ENCODE peak calls at places on chromosome X, in four cellular contexts. G, M, C and U are unnamed samples.
A peak's percentile ranks its signal among the peaks of the same experiment; 100 is the strongest.

GRCh38 chrX:20884565-20884964 is 489.7 kb upstream of the CNKSR2 start:
- DNase-seq in C (no peak), G (no peak), M (no peak), U (no peak)

GRCh38 chrX:125205084-125205917 is 114.4 kb upstream of the TEX13C start:
- DNase-seq in C (peak; percentile 54), G (peak; percentile 93), M (peak; percentile 75), U (no peak)

GRCh38 chrX:120677017-120677652 is 47.3 kb upstream of the C1GALT1C1 start:
- DNase-seq in M (no peak), C (no peak), G (no peak), U (no peak)

GRCh38 chrX:47772764-47773163 is 63.9 kb upstream of the ZNF81 start:
- DNase-seq in M (no peak), G (no peak), C (no peak), U (no peak)

GRCh38 chrX:72634321-72634720 is 61.7 kb upstream of the HDAC8 start:
- DNase-seq in C (no peak), M (no peak), G (no peak), U (no peak)

GRCh38 chrX:46791927-46792825 is 33.3 kb upstream of the SLC9A7 start:
- DNase-seq in M (peak; percentile 52), G (peak; percentile 73), C (peak; percentile 86), U (no peak)

GRCh38 chrX:69991685-69992084 is 58.1 kb downstream of the AWAT2 start:
- DNase-seq in M (no peak), C (no peak), G (no peak), U (no peak)

GRCh38 chrX:53435997-53436396 is 1.8 kb upstream of the HSD17B10 start:
- DNase-seq in G (peak; percentile 70), M (peak; percentile 48), C (peak; percentile 63), U (peak; percentile 90)

GRCh38 chrX:50049228-50049627 is 126.8 kb downstream of the CLCN5 start:
- DNase-seq in G (no peak), M (no peak), C (no peak), U (no peak)

GRCh38 chrX:102659790-102660757 is 8.8 kb downstream of the GPRASP1 start:
- DNase-seq in C (peak; percentile 73), M (peak; percentile 81), G (peak; percentile 78), U (peak; percentile 46)

GRCh38 chrX:130118396-130118795 is 8.1 kb upstream of the ELF4 start:
- DNase-seq in C (peak; percentile 62), M (no peak), G (no peak), U (peak; percentile 76)
- H2BK120ac ChIP-seq in C (peak overlapping the region; percentile 61), M (no peak overlapping the region), G (no peak overlapping the region), U (no peak overlapping the region)

GRCh38 chrX:10617964-10618342 is 2.4 kb downstream of the MID1 start:
- DNase-seq in M (no peak), G (no peak), C (no peak), U (no peak)
- H2BK120ac ChIP-seq in M (peak overlapping the region; percentile 84), G (no peak overlapping the region), C (no peak overlapping the region), U (no peak overlapping the region)

DNA sequence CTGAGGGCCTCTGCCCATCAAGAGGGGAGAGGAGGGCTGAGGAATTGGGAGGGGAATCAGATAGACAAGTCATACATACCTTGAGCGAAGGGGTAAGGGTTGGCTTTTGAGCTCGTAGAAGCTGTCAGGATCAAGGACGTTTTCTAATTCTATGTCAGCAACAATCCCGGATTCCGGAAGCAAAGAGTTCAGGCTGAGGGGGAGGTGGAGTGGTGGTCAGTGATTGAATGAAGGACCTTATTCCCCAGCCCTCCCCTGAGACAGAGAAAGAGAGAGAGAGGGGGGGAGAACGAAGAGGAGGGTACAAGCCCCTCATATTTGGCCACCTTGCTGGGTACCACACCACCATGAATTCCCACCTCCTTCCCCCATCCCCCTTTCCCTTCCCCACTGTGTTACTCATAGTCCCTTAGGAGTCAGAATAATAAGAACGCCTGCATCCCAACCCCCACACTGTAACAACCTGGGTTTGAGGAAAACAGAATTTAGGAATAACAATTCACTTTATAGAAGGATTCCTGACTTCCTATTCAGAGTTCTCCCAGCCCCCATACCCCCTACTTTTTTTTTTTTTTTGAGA is 2.7 kb downstream of the TFE3 start:
- DNase-seq in M (no peak), C (peak; percentile 42), G (no peak), U (peak; percentile 7)
- H2BK120ac ChIP-seq in M (no peak overlapping the region), C (peak overlapping the region; percentile 73), G (no peak overlapping the region), U (peak overlapping the region; percentile 30)

GRCh38 chrX:148723551-148723950 is 223.1 kb downstream of the AFF2 start:
- DNase-seq in G (no peak), C (no peak), M (no peak), U (no peak)
- H2BK120ac ChIP-seq in G (no peak overlapping the region), C (no peak overlapping the region), M (no peak overlapping the region), U (no peak overlapping the region)

DNA sequence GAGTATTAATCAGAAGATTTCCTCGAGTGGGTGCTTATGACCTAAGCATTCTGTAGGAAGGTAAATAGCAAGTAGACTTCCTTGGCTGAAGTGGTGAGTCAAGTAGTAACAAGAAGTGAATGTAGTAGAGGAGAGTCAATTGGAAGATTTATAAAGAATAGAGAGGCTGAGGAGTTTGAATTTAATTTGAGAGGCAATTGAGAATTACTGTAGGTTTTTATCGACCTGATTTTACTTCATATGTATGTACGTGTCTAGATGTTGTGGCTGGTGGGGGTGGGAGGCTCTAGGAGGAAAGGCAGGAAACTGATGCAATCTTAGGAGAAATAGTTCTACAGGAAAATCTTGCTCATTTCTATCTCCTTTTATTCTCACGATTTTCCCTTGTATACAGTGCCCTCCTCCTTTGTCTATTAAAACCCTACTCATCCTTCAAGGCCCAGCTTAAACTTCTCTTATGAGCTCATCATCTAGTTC is 8.7 kb downstream of the OGT start:
- DNase-seq in G (no peak), M (no peak), C (peak; percentile 84), U (no peak)
- H2BK120ac ChIP-seq in G (no peak overlapping the region), M (no peak overlapping the region), C (no peak overlapping the region), U (no peak overlapping the region)

GRCh38 chrX:13287816-13288215 is 32.0 kb downstream of the ATXN3L start:
- DNase-seq in M (no peak), C (peak; percentile 41), G (peak; percentile 66), U (peak; percentile 28)
- H2BK120ac ChIP-seq in M (no peak overlapping the region), C (no peak overlapping the region), G (no peak overlapping the region), U (no peak overlapping the region)

DNA sequence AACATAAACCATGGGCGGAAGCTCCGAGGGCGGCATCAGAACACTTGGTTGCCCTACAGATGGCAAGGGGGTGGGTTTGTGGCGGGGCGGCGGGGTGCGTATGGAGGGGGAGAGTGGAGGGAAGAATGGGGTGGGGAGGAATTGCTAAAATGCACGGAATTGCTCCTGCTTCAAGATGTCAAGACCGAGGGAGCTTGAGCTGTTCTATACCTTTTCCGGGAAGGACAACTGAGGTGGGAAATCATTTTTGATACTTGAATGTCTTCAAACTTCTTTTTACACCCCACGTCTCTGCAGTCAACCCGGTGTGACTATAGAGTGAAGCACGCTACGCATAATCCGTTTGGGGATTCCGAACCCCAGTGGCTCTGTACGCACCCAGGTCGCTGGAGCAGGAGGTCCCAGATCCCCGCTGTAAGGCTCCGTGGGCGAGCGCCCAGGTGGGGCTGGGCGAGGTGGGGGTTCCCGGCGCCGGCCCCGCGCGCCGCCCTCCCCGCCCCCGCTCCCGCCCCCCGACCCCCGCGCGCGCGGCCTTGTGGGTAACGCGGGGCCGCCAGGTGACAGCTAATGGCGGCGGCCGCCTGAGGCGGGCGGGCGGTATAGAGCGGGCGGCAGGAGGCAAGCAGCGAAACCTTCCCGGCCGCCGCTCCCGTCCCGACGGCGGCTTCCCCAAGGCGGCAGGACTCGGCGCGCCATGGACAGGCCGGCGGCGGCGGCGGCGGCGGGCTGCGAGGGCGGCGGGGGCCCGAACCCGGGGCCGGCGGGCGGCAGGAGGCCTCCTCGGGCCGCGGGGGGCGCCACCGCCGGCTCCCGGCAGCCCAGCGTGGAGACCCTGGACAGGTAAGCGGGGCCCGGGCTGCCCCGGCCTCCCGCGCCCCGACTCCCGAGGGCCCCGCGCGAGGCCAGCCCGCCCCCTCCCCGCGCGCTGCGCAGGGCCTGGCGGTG is at the start of gene MTMR1:
- DNase-seq in M (no peak), C (no peak), G (peak; percentile 17), U (no peak)
- H2BK120ac ChIP-seq in M (no peak within 1 kb of the TSS), C (peak within 1 kb of the TSS; percentile 34), G (no peak within 1 kb of the TSS), U (peak within 1 kb of the TSS; percentile 89)

GRCh38 chrX:34612036-34612435 is 45.0 kb downstream of the TMEM47 start:
- DNase-seq in C (no peak), M (no peak), G (no peak), U (no peak)
- H2BK120ac ChIP-seq in C (no peak overlapping the region), M (no peak overlapping the region), G (no peak overlapping the region), U (no peak overlapping the region)

GRCh38 chrX:110414273-110414672 is 55.6 kb downstream of the RTL9 start:
- DNase-seq in C (no peak), M (no peak), G (no peak), U (no peak)
- H2BK120ac ChIP-seq in C (no peak overlapping the region), M (no peak overlapping the region), G (no peak overlapping the region), U (no peak overlapping the region)